ENCODE peak calls at places on chromosomes 3 and 15, in ten cellular contexts. One of them, this sample, is unnamed.

GRCh38 chr3:114299421-114299820 is 5.6 kb downstream of the TIGIT start:
- DNase-seq in MG63: peak; percentile 56
- DNase-seq in activated CD8-positive, alpha-beta T cell treated with anti-CD3 and anti-CD28 coated beads, Interleukin-2, amount 10 ng/mL, durations not matched to agents 7 days and 5 days: peak; percentile 43
- DNase-seq in NCI-H345: no peak
- DNase-seq in thoracic aorta: no peak
- DNase-seq in COLO829: peak; percentile 75
- DNase-seq in effector CD4-positive, alpha-beta T cell: peak; percentile 39
- DNase-seq in esophagus muscularis mucosa: no peak
- DNase-seq in stimulated activated CD8-positive, alpha-beta memory T cell treated with anti-CD3 and anti-CD28 coated beads, Interleukin-7, amount 100 ng/mL, for 24 hours: no peak
- DNase-seq in neuronal stem cell: no peak
- DNase-seq in this sample: peak; percentile 13

GRCh38 chr3:45125550-45126026 is 20.6 kb downstream of the CDCP1 start:
- DNase-seq in neuronal stem cell: no peak
- DNase-seq in COLO829: no peak
- DNase-seq in NCI-H345: no peak
- DNase-seq in stimulated activated CD8-positive, alpha-beta memory T cell treated with anti-CD3 and anti-CD28 coated beads, Interleukin-7, amount 100 ng/mL, for 24 hours: no peak
- DNase-seq in thoracic aorta: no peak
- DNase-seq in effector CD4-positive, alpha-beta T cell: no peak
- DNase-seq in activated CD8-positive, alpha-beta T cell treated with anti-CD3 and anti-CD28 coated beads, Interleukin-2, amount 10 ng/mL, durations not matched to agents 7 days and 5 days: no peak
- DNase-seq in esophagus muscularis mucosa: no peak
- DNase-seq in MG63: peak; percentile 30
- DNase-seq in this sample: no peak

GRCh38 chr3:100402150-100402706 is 889 bp downstream of the LNP1 start:
- DNase-seq in effector CD4-positive, alpha-beta T cell: no peak
- DNase-seq in esophagus muscularis mucosa: no peak
- DNase-seq in MG63: no peak
- DNase-seq in stimulated activated CD8-positive, alpha-beta memory T cell treated with anti-CD3 and anti-CD28 coated beads, Interleukin-7, amount 100 ng/mL, for 24 hours: no peak
- DNase-seq in neuronal stem cell: no peak
- DNase-seq in thoracic aorta: no peak
- DNase-seq in NCI-H345: peak; percentile 15
- DNase-seq in activated CD8-positive, alpha-beta T cell treated with anti-CD3 and anti-CD28 coated beads, Interleukin-2, amount 10 ng/mL, durations not matched to agents 7 days and 5 days: no peak
- DNase-seq in COLO829: peak; percentile 50
- DNase-seq in this sample: no peak

GRCh38 chr3:86547697-86548096 is 443.3 kb downstream of the VGLL3 start:
- DNase-seq in COLO829: no peak
- DNase-seq in esophagus muscularis mucosa: no peak
- DNase-seq in activated CD8-positive, alpha-beta T cell treated with anti-CD3 and anti-CD28 coated beads, Interleukin-2, amount 10 ng/mL, durations not matched to agents 7 days and 5 days: no peak
- DNase-seq in stimulated activated CD8-positive, alpha-beta memory T cell treated with anti-CD3 and anti-CD28 coated beads, Interleukin-7, amount 100 ng/mL, for 24 hours: no peak
- DNase-seq in NCI-H345: peak; percentile 24
- DNase-seq in MG63: no peak
- DNase-seq in thoracic aorta: no peak
- DNase-seq in neuronal stem cell: no peak
- DNase-seq in effector CD4-positive, alpha-beta T cell: no peak
- DNase-seq in this sample: peak; percentile 37

GRCh38 chr3:188683032-188683491 is 488.7 kb upstream of the TPRG1 start:
- DNase-seq in COLO829: no peak
- DNase-seq in NCI-H345: no peak
- DNase-seq in neuronal stem cell: no peak
- DNase-seq in activated CD8-positive, alpha-beta T cell treated with anti-CD3 and anti-CD28 coated beads, Interleukin-2, amount 10 ng/mL, durations not matched to agents 7 days and 5 days: no peak
- DNase-seq in esophagus muscularis mucosa: no peak
- DNase-seq in effector CD4-positive, alpha-beta T cell: no peak
- DNase-seq in stimulated activated CD8-positive, alpha-beta memory T cell treated with anti-CD3 and anti-CD28 coated beads, Interleukin-7, amount 100 ng/mL, for 24 hours: no peak
- DNase-seq in thoracic aorta: peak; percentile 38
- DNase-seq in MG63: no peak
- DNase-seq in this sample: no peak

GRCh38 chr15:72315706-72316370 is 4.1 kb downstream of the CELF6 start:
- DNase-seq in neuronal stem cell: no peak
- DNase-seq in activated CD8-positive, alpha-beta T cell treated with anti-CD3 and anti-CD28 coated beads, Interleukin-2, amount 10 ng/mL, durations not matched to agents 7 days and 5 days: no peak
- DNase-seq in COLO829: no peak
- DNase-seq in thoracic aorta: no peak
- DNase-seq in NCI-H345: peak; percentile 75
- DNase-seq in MG63: no peak
- DNase-seq in effector CD4-positive, alpha-beta T cell: no peak
- DNase-seq in esophagus muscularis mucosa: peak; percentile 82
- DNase-seq in stimulated activated CD8-positive, alpha-beta memory T cell treated with anti-CD3 and anti-CD28 coated beads, Interleukin-7, amount 100 ng/mL, for 24 hours: no peak
- DNase-seq in this sample: no peak

GRCh38 chr3:150149651-150150051 is 179.0 kb upstream of the PFN2 start:
- DNase-seq in stimulated activated CD8-positive, alpha-beta memory T cell treated with anti-CD3 and anti-CD28 coated beads, Interleukin-7, amount 100 ng/mL, for 24 hours: no peak
- DNase-seq in esophagus muscularis mucosa: peak; percentile 57
- DNase-seq in MG63: peak; percentile 83
- DNase-seq in NCI-H345: peak; percentile 63
- DNase-seq in COLO829: no peak
- DNase-seq in neuronal stem cell: no peak
- DNase-seq in effector CD4-positive, alpha-beta T cell: no peak
- DNase-seq in activated CD8-positive, alpha-beta T cell treated with anti-CD3 and anti-CD28 coated beads, Interleukin-2, amount 10 ng/mL, durations not matched to agents 7 days and 5 days: no peak
- DNase-seq in thoracic aorta: no peak
- DNase-seq in this sample: peak; percentile 93

GRCh38 chr3:48607519-48607918 is 1.9 kb downstream of the UQCRC1 start:
- DNase-seq in effector CD4-positive, alpha-beta T cell: no peak
- DNase-seq in esophagus muscularis mucosa: no peak
- DNase-seq in thoracic aorta: no peak
- DNase-seq in neuronal stem cell: no peak
- DNase-seq in stimulated activated CD8-positive, alpha-beta memory T cell treated with anti-CD3 and anti-CD28 coated beads, Interleukin-7, amount 100 ng/mL, for 24 hours: no peak
- DNase-seq in MG63: no peak
- DNase-seq in NCI-H345: no peak
- DNase-seq in COLO829: no peak
- DNase-seq in activated CD8-positive, alpha-beta T cell treated with anti-CD3 and anti-CD28 coated beads, Interleukin-2, amount 10 ng/mL, durations not matched to agents 7 days and 5 days: no peak
- DNase-seq in this sample: no peak

GRCh38 chr15:34725565-34725964 is 29.2 kb downstream of the GJD2 start:
- DNase-seq in COLO829: no peak
- DNase-seq in NCI-H345: no peak
- DNase-seq in MG63: peak; percentile 57
- DNase-seq in effector CD4-positive, alpha-beta T cell: no peak
- DNase-seq in thoracic aorta: no peak
- DNase-seq in stimulated activated CD8-positive, alpha-beta memory T cell treated with anti-CD3 and anti-CD28 coated beads, Interleukin-7, amount 100 ng/mL, for 24 hours: no peak
- DNase-seq in activated CD8-positive, alpha-beta T cell treated with anti-CD3 and anti-CD28 coated beads, Interleukin-2, amount 10 ng/mL, durations not matched to agents 7 days and 5 days: no peak
- DNase-seq in neuronal stem cell: no peak
- DNase-seq in esophagus muscularis mucosa: no peak
- DNase-seq in this sample: no peak

GRCh38 chr3:17162116-17162515 is 277.4 kb downstream of the PLCL2 start:
- DNase-seq in NCI-H345: no peak
- DNase-seq in MG63: no peak
- DNase-seq in esophagus muscularis mucosa: no peak
- DNase-seq in stimulated activated CD8-positive, alpha-beta memory T cell treated with anti-CD3 and anti-CD28 coated beads, Interleukin-7, amount 100 ng/mL, for 24 hours: no peak
- DNase-seq in activated CD8-positive, alpha-beta T cell treated with anti-CD3 and anti-CD28 coated beads, Interleukin-2, amount 10 ng/mL, durations not matched to agents 7 days and 5 days: no peak
- DNase-seq in thoracic aorta: no peak
- DNase-seq in COLO829: no peak
- DNase-seq in neuronal stem cell: no peak
- DNase-seq in effector CD4-positive, alpha-beta T cell: no peak
- DNase-seq in this sample: no peak

GRCh38 chr15:64842099-64842940 is 605 bp downstream of the PLEKHO2 start:
- DNase-seq in NCI-H345: no peak
- DNase-seq in activated CD8-positive, alpha-beta T cell treated with anti-CD3 and anti-CD28 coated beads, Interleukin-2, amount 10 ng/mL, durations not matched to agents 7 days and 5 days: peak; percentile 29
- DNase-seq in neuronal stem cell: no peak
- DNase-seq in MG63: peak; percentile 28
- DNase-seq in esophagus muscularis mucosa: no peak
- DNase-seq in stimulated activated CD8-positive, alpha-beta memory T cell treated with anti-CD3 and anti-CD28 coated beads, Interleukin-7, amount 100 ng/mL, for 24 hours: no peak
- DNase-seq in effector CD4-positive, alpha-beta T cell: no peak
- DNase-seq in thoracic aorta: no peak
- DNase-seq in COLO829: no peak
- DNase-seq in this sample: no peak

GRCh38 chr3:158794936-158795518 is 6.8 kb upstream of the MFSD1 start:
- DNase-seq in activated CD8-positive, alpha-beta T cell treated with anti-CD3 and anti-CD28 coated beads, Interleukin-2, amount 10 ng/mL, durations not matched to agents 7 days and 5 days: no peak
- DNase-seq in MG63: no peak
- DNase-seq in stimulated activated CD8-positive, alpha-beta memory T cell treated with anti-CD3 and anti-CD28 coated beads, Interleukin-7, amount 100 ng/mL, for 24 hours: no peak
- DNase-seq in neuronal stem cell: no peak
- DNase-seq in COLO829: peak; percentile 65
- DNase-seq in thoracic aorta: no peak
- DNase-seq in effector CD4-positive, alpha-beta T cell: no peak
- DNase-seq in NCI-H345: no peak
- DNase-seq in esophagus muscularis mucosa: no peak
- DNase-seq in this sample: peak; percentile 9

GRCh38 chr3:197369545-197369944 is 71.1 kb upstream of the DLG1 start:
- DNase-seq in stimulated activated CD8-positive, alpha-beta memory T cell treated with anti-CD3 and anti-CD28 coated beads, Interleukin-7, amount 100 ng/mL, for 24 hours: no peak
- DNase-seq in neuronal stem cell: no peak
- DNase-seq in NCI-H345: no peak
- DNase-seq in activated CD8-positive, alpha-beta T cell treated with anti-CD3 and anti-CD28 coated beads, Interleukin-2, amount 10 ng/mL, durations not matched to agents 7 days and 5 days: no peak
- DNase-seq in COLO829: no peak
- DNase-seq in esophagus muscularis mucosa: no peak
- DNase-seq in thoracic aorta: no peak
- DNase-seq in MG63: no peak
- DNase-seq in effector CD4-positive, alpha-beta T cell: no peak
- DNase-seq in this sample: no peak

GRCh38 chr3:28542351-28542750 is 193.7 kb upstream of the AZI2 start:
- DNase-seq in neuronal stem cell: no peak
- DNase-seq in activated CD8-positive, alpha-beta T cell treated with anti-CD3 and anti-CD28 coated beads, Interleukin-2, amount 10 ng/mL, durations not matched to agents 7 days and 5 days: no peak
- DNase-seq in stimulated activated CD8-positive, alpha-beta memory T cell treated with anti-CD3 and anti-CD28 coated beads, Interleukin-7, amount 100 ng/mL, for 24 hours: no peak
- DNase-seq in COLO829: no peak
- DNase-seq in MG63: no peak
- DNase-seq in thoracic aorta: no peak
- DNase-seq in esophagus muscularis mucosa: no peak
- DNase-seq in effector CD4-positive, alpha-beta T cell: no peak
- DNase-seq in NCI-H345: no peak
- DNase-seq in this sample: no peak

GRCh38 chr15:100520132-100520921 is 8.4 kb downstream of the CERS3 start:
- DNase-seq in effector CD4-positive, alpha-beta T cell: no peak
- DNase-seq in thoracic aorta: no peak
- DNase-seq in COLO829: no peak
- DNase-seq in activated CD8-positive, alpha-beta T cell treated with anti-CD3 and anti-CD28 coated beads, Interleukin-2, amount 10 ng/mL, durations not matched to agents 7 days and 5 days: no peak
- DNase-seq in esophagus muscularis mucosa: peak; percentile 66
- DNase-seq in MG63: no peak
- DNase-seq in NCI-H345: no peak
- DNase-seq in neuronal stem cell: no peak
- DNase-seq in stimulated activated CD8-positive, alpha-beta memory T cell treated with anti-CD3 and anti-CD28 coated beads, Interleukin-7, amount 100 ng/mL, for 24 hours: no peak
- DNase-seq in this sample: no peak

GRCh38 chr15:76140069-76140454 is 80.3 kb downstream of the TMEM266 start:
- DNase-seq in activated CD8-positive, alpha-beta T cell treated with anti-CD3 and anti-CD28 coated beads, Interleukin-2, amount 10 ng/mL, durations not matched to agents 7 days and 5 days: no peak
- DNase-seq in effector CD4-positive, alpha-beta T cell: no peak
- DNase-seq in thoracic aorta: no peak
- DNase-seq in esophagus muscularis mucosa: no peak
- DNase-seq in COLO829: no peak
- DNase-seq in MG63: no peak
- DNase-seq in NCI-H345: no peak
- DNase-seq in neuronal stem cell: no peak
- DNase-seq in stimulated activated CD8-positive, alpha-beta memory T cell treated with anti-CD3 and anti-CD28 coated beads, Interleukin-7, amount 100 ng/mL, for 24 hours: no peak
- DNase-seq in this sample: no peak

GRCh38 chr3:70990723-70991122 is 592.8 kb downstream of the FOXP1 start:
- DNase-seq in COLO829: no peak
- DNase-seq in thoracic aorta: no peak
- DNase-seq in effector CD4-positive, alpha-beta T cell: no peak
- DNase-seq in activated CD8-positive, alpha-beta T cell treated with anti-CD3 and anti-CD28 coated beads, Interleukin-2, amount 10 ng/mL, durations not matched to agents 7 days and 5 days: no peak
- DNase-seq in esophagus muscularis mucosa: no peak
- DNase-seq in NCI-H345: no peak
- DNase-seq in stimulated activated CD8-positive, alpha-beta memory T cell treated with anti-CD3 and anti-CD28 coated beads, Interleukin-7, amount 100 ng/mL, for 24 hours: no peak
- DNase-seq in neuronal stem cell: no peak
- DNase-seq in MG63: no peak
- DNase-seq in this sample: no peak

GRCh38 chr3:11335056-11335608 is 62.9 kb downstream of the ATG7 start:
- DNase-seq in thoracic aorta: no peak
- DNase-seq in esophagus muscularis mucosa: no peak
- DNase-seq in effector CD4-positive, alpha-beta T cell: peak; percentile 2
- DNase-seq in MG63: no peak
- DNase-seq in stimulated activated CD8-positive, alpha-beta memory T cell treated with anti-CD3 and anti-CD28 coated beads, Interleukin-7, amount 100 ng/mL, for 24 hours: no peak
- DNase-seq in activated CD8-positive, alpha-beta T cell treated with anti-CD3 and anti-CD28 coated beads, Interleukin-2, amount 10 ng/mL, durations not matched to agents 7 days and 5 days: peak; percentile 54
- DNase-seq in COLO829: peak; percentile 48
- DNase-seq in neuronal stem cell: peak; percentile 17
- DNase-seq in NCI-H345: peak; percentile 50
- DNase-seq in this sample: peak; percentile 52

GRCh38 chr3:59709702-59710555 is 660.1 kb upstream of the CFAP20DC start:
- DNase-seq in esophagus muscularis mucosa: no peak
- DNase-seq in thoracic aorta: no peak
- DNase-seq in activated CD8-positive, alpha-beta T cell treated with anti-CD3 and anti-CD28 coated beads, Interleukin-2, amount 10 ng/mL, durations not matched to agents 7 days and 5 days: peak; percentile 71
- DNase-seq in MG63: no peak
- DNase-seq in effector CD4-positive, alpha-beta T cell: no peak
- DNase-seq in stimulated activated CD8-positive, alpha-beta memory T cell treated with anti-CD3 and anti-CD28 coated beads, Interleukin-7, amount 100 ng/mL, for 24 hours: no peak
- DNase-seq in NCI-H345: no peak
- DNase-seq in neuronal stem cell: no peak
- DNase-seq in COLO829: no peak
- DNase-seq in this sample: no peak

GRCh38 chr15:32668942-32669341 is 27.4 kb downstream of the SCG5 start:
- DNase-seq in COLO829: no peak
- DNase-seq in neuronal stem cell: no peak
- DNase-seq in NCI-H345: no peak
- DNase-seq in effector CD4-positive, alpha-beta T cell: no peak
- DNase-seq in MG63: no peak
- DNase-seq in activated CD8-positive, alpha-beta T cell treated with anti-CD3 and anti-CD28 coated beads, Interleukin-2, amount 10 ng/mL, durations not matched to agents 7 days and 5 days: no peak
- DNase-seq in thoracic aorta: no peak
- DNase-seq in stimulated activated CD8-positive, alpha-beta memory T cell treated with anti-CD3 and anti-CD28 coated beads, Interleukin-7, amount 100 ng/mL, for 24 hours: no peak
- DNase-seq in esophagus muscularis mucosa: no peak
- DNase-seq in this sample: no peak

GRCh38 chr3:126481808-126482502 is 6.3 kb upstream of the ZXDC start:
- DNase-seq in NCI-H345: no peak
- DNase-seq in COLO829: no peak
- DNase-seq in stimulated activated CD8-positive, alpha-beta memory T cell treated with anti-CD3 and anti-CD28 coated beads, Interleukin-7, amount 100 ng/mL, for 24 hours: no peak
- DNase-seq in activated CD8-positive, alpha-beta T cell treated with anti-CD3 and anti-CD28 coated beads, Interleukin-2, amount 10 ng/mL, durations not matched to agents 7 days and 5 days: no peak
- DNase-seq in esophagus muscularis mucosa: no peak
- DNase-seq in thoracic aorta: no peak
- DNase-seq in effector CD4-positive, alpha-beta T cell: no peak
- DNase-seq in neuronal stem cell: no peak
- DNase-seq in MG63: peak; percentile 81
- DNase-seq in this sample: peak; percentile 14

GRCh38 chr15:81297147-81297572 is 26.8 kb downstream of the STARD5 start:
- DNase-seq in effector CD4-positive, alpha-beta T cell: no peak
- DNase-seq in thoracic aorta: no peak
- DNase-seq in MG63: peak; percentile 82
- DNase-seq in stimulated activated CD8-positive, alpha-beta memory T cell treated with anti-CD3 and anti-CD28 coated beads, Interleukin-7, amount 100 ng/mL, for 24 hours: no peak
- DNase-seq in activated CD8-positive, alpha-beta T cell treated with anti-CD3 and anti-CD28 coated beads, Interleukin-2, amount 10 ng/mL, durations not matched to agents 7 days and 5 days: no peak
- DNase-seq in COLO829: no peak
- DNase-seq in NCI-H345: no peak
- DNase-seq in neuronal stem cell: no peak
- DNase-seq in esophagus muscularis mucosa: no peak
- DNase-seq in this sample: no peak